ENCODE peak calls at places on chromosomes 2 and 18, in eight cellular contexts. K, W, Q, O, G, Z, T and P are unnamed samples.

GRCh38 chr2:220626603-220627002 is 945.5 kb downstream of the EPHA4 start:
- DNase-seq in O (no peak), W (no peak), Q (no peak), Z (no peak), G (no peak), K (no peak), T (no peak), P (no peak)

GRCh38 chr18:10080372-10080771 is 166.6 kb downstream of the VAPA start:
- DNase-seq in Z (no peak), T (no peak), W (no peak), O (no peak), Q (no peak), K (no peak), G (no peak), P (no peak)

GRCh38 chr18:76336241-76336640 is 158.8 kb downstream of the ZNF516 start:
- DNase-seq in K (no peak), Q (no peak), T (no peak), G (no peak), Z (no peak), W (no peak), O (no peak), P (no peak)

GRCh38 chr2:240561325-240561971 is 1.3 kb downstream of the DUSP28 start:
- DNase-seq in Q (peak; percentile 61), W (no peak), G (peak; percentile 64), K (peak; percentile 96), T (peak; percentile 45), Z (peak; percentile 72), O (no peak), P (peak; percentile 83)

GRCh38 chr18:3447035-3447894 is 2.7 kb upstream of the TGIF1 start:
- DNase-seq in Z (peak; percentile 60), Q (peak; percentile 73), K (peak; percentile 67), G (no peak), W (peak; percentile 91), T (no peak), O (no peak), P (peak; percentile 83)

GRCh38 chr18:77619523-77619922 is 369.9 kb downstream of the GALR1 start:
- DNase-seq in K (no peak), O (no peak), Q (no peak), W (no peak), Z (no peak), T (no peak), G (no peak), P (no peak)

GRCh38 chr2:205347899-205348298 is 334.4 kb upstream of the NRP2 start:
- DNase-seq in Q (no peak), Z (no peak), W (peak; percentile 40), T (no peak), K (no peak), G (no peak), O (no peak), P (no peak)

GRCh38 chr2:119283873-119284331 is 60.3 kb downstream of the STEAP3 start:
- DNase-seq in Q (peak; percentile 95), T (no peak), W (no peak), O (no peak), G (no peak), K (peak; percentile 97), Z (peak; percentile 90), P (peak; percentile 98)

GRCh38 chr2:53964987-53965687 is 5.7 kb downstream of the PSME4 start:
- DNase-seq in Q (peak; percentile 16), Z (no peak), K (no peak), G (no peak), W (peak; percentile 53), O (no peak), T (no peak), P (no peak)

GRCh38 chr18:41391616-41392610 is 563.1 kb upstream of the PIK3C3 start:
- DNase-seq in Z (peak; percentile 73), O (peak; percentile 1), W (peak; percentile 79), G (peak; percentile 22), Q (peak; percentile 34), K (no peak), T (no peak), P (peak; percentile 80)

GRCh38 chr2:9060819-9061218 is 57.3 kb upstream of the MBOAT2 start:
- DNase-seq in Q (no peak), G (no peak), T (no peak), W (no peak), K (no peak), Z (peak; percentile 45), O (no peak), P (no peak)

GRCh38 chr2:72137498-72138010 is 10.1 kb downstream of the CYP26B1 start:
- DNase-seq in W (peak; percentile 65), T (no peak), Q (peak; percentile 28), Z (no peak), G (peak; percentile 68), K (no peak), O (peak; percentile 88), P (peak; percentile 56)

GRCh38 chr2:144449028-144449406 is 70.9 kb downstream of the ZEB2 start:
- DNase-seq in O (no peak), T (no peak), G (no peak), Q (no peak), W (peak; percentile 81), Z (no peak), K (no peak), P (peak; percentile 59)

GRCh38 chr2:182784777-182785176 is 68.7 kb downstream of the DNAJC10 start:
- DNase-seq in Z (peak; percentile 49), K (peak; percentile 46), T (no peak), W (peak; percentile 74), O (no peak), G (peak; percentile 24), Q (peak; percentile 9), P (peak; percentile 48)

GRCh38 chr2:118864207-118864606 is 16.8 kb upstream of the EN1 start:
- DNase-seq in K (no peak), O (no peak), Q (no peak), T (no peak), G (no peak), Z (no peak), W (no peak), P (no peak)

GRCh38 chr18:48779462-48779861 is 171.3 kb downstream of the SMAD7 start:
- DNase-seq in W (no peak), G (no peak), Z (no peak), K (no peak), O (no peak), T (no peak), Q (no peak), P (no peak)

GRCh38 chr18:48780151-48781001 is 170.4 kb downstream of the SMAD7 start:
- DNase-seq in O (no peak), Z (peak; percentile 61), K (no peak), T (no peak), G (no peak), Q (no peak), W (no peak), P (peak; percentile 69)

GRCh38 chr18:48781990-48782368 is 168.8 kb downstream of the SMAD7 start:
- DNase-seq in Z (no peak), W (no peak), Q (no peak), G (no peak), T (no peak), K (no peak), O (no peak), P (peak; percentile 30)

GRCh38 chr18:48782381-48782841 is 168.4 kb downstream of the SMAD7 start:
- DNase-seq in Z (peak; percentile 17), T (no peak), K (no peak), G (no peak), O (no peak), Q (no peak), W (no peak), P (peak; percentile 85)

DNA sequence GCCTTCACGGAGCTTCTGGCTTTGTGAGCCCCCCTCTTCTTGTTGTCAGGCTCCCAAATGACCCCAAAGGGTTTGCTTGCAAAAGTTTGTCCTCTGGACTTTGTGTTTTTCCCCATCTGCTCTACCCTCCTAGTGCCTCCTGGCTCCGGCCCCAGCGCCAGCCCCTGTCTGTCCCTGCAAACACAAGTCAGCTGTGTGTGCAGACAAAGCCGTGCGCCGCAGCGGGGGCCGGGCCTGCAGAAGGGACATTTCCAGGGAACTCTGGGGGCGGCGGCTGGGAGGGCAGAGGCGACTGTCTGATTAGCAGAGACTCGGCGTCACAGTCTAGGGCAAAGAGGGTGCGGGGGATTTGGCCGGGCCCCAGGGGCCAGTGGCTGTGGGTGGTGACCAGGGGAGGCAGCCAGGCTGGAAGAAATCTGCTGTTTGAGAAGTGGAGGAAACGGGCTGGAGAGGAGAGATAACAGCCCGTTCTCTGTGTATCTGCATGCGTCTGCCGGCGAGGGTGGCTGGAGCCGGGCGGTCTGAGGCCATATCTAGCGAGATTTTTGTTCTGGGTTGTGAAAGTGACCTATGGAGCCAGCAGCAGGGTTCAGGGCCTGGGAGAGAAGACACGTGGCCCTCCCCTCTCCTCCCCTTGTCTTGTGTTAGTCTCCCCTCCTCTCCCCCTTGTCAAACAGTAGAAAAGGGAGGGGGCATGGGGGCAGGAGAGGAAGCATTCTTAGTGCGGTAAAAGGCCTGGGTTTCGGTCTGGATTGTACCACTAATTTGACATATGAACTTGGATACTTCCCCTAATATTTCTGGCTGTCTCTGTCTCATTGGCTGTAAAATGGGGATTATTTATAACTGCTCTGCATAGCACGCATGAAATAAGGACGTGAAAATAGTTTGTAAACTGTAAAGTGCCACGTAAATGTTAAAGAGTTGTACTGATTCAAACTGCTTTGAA is 169.4 kb downstream of the SMAD7 start:
- DNase-seq in Q (no peak), Z (peak; percentile 67), O (no peak), K (no peak), G (no peak), W (peak; percentile 80), T (no peak), P (peak; percentile 83)
- H3K4me2 ChIP-seq in Q (no peak overlapping the region), Z (peak overlapping the region; percentile 70), O (no peak overlapping the region), K (no peak overlapping the region), G (no peak overlapping the region), W (no peak overlapping the region), T (peak overlapping the region; percentile 47), P (peak overlapping the region; percentile 64)

DNA sequence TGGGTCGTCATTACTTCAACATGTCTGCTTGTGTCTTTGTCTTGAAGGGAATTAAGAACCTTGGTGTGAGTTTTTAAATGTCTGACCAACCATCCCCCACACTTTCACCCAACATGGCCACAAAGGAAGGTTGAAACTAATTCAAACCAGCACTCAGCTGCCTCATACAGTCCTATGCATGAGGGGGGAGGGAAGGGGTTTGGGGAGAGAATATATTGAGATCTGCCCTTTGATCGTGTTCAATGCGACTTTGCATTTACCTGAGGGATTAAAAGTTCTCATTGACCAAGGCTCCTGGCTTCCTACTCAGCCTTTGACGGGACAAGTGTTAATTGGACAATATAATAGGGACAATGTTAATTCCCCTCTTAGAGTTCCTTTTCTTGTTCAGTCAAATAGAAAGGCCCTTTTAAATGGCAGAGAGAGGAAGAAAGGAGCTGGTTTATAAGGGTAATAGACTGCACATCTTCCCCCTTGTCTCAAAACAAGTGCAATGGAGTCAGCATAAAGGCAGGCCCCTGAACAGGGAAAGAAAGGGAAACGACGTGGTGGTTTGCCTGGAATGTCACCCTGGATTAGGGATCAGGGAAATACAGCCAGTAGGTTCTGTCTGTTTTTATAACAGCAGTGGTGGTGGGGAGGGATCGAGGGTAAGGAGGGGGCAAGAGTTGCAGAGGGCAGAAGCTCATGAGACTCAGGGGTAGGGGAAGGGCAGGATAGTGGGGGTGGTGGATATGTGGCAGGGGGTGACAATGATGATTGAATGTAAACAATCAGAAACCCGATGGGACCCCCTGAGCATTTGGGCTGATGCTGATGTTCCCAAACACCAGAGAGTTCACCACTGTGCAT is 198.7 kb downstream of the MYCN start:
- DNase-seq in G (no peak), O (no peak), Q (no peak), Z (no peak), T (no peak), W (no peak), K (no peak), P (no peak)
- H3K4me2 ChIP-seq in G (no peak overlapping the region), O (no peak overlapping the region), Q (no peak overlapping the region), Z (no peak overlapping the region), T (no peak overlapping the region), W (no peak overlapping the region), K (no peak overlapping the region), P (no peak overlapping the region)

GRCh38 chr18:12255626-12256026 is 1.5 kb downstream of the CIDEA start:
- DNase-seq in W (peak; percentile 87), T (no peak), K (peak; percentile 97), Q (peak; percentile 92), Z (peak; percentile 64), G (no peak), O (no peak), P (peak; percentile 54)
- H3K4me2 ChIP-seq in W (no peak overlapping the region), T (no peak overlapping the region), K (peak overlapping the region; percentile 54), Q (peak overlapping the region; percentile 87), Z (no peak overlapping the region), G (no peak overlapping the region), O (no peak overlapping the region), P (no peak overlapping the region)

GRCh38 chr2:19474128-19474527 is 115.7 kb upstream of the OSR1 start:
- DNase-seq in Q (peak; percentile 70), Z (peak; percentile 74), G (peak; percentile 92), W (no peak), T (peak; percentile 71), K (no peak), O (no peak), P (peak; percentile 63)
- H3K4me2 ChIP-seq in Q (peak overlapping the region; percentile 9), Z (peak overlapping the region; percentile 18), G (peak overlapping the region; percentile 35), W (no peak overlapping the region), T (peak overlapping the region; percentile 4), K (no peak overlapping the region), O (no peak overlapping the region), P (peak overlapping the region; percentile 14)